ENCODE peak calls at places on chromosomes 6 and 20, in nine cellular contexts. One of them, this sample, is unnamed.

GRCh38 chr6:112337209-112337638 is 9.9 kb upstream of the RFPL4B start:
- DNase-seq in esophagus squamous epithelium: no peak
- DNase-seq in lung: peak
- DNase-seq in naive thymus-derived CD4-positive, alpha-beta T cell: no peak
- DNase-seq in CD8-positive, alpha-beta memory T cell: no peak
- DNase-seq in CD4-positive, alpha-beta memory T cell: no peak
- DNase-seq in mammary epithelial cell: peak
- DNase-seq in uterus: peak
- DNase-seq in dorsolateral prefrontal cortex: peak
- DNase-seq in this sample: peak

GRCh38 chr20:2865630-2866029 is 7.7 kb upstream of the PTPRA start:
- DNase-seq in mammary epithelial cell: no peak
- DNase-seq in dorsolateral prefrontal cortex: no peak
- DNase-seq in lung: no peak
- DNase-seq in esophagus squamous epithelium: no peak
- DNase-seq in naive thymus-derived CD4-positive, alpha-beta T cell: peak
- DNase-seq in CD4-positive, alpha-beta memory T cell: no peak
- DNase-seq in CD8-positive, alpha-beta memory T cell: peak
- DNase-seq in uterus: no peak
- DNase-seq in this sample: no peak

GRCh38 chr20:35552914-35553313 is 11.0 kb downstream of the ERGIC3 start:
- DNase-seq in esophagus squamous epithelium: no peak
- DNase-seq in CD4-positive, alpha-beta memory T cell: no peak
- DNase-seq in lung: no peak
- DNase-seq in mammary epithelial cell: no peak
- DNase-seq in uterus: no peak
- DNase-seq in naive thymus-derived CD4-positive, alpha-beta T cell: no peak
- DNase-seq in CD8-positive, alpha-beta memory T cell: no peak
- DNase-seq in dorsolateral prefrontal cortex: no peak
- DNase-seq in this sample: no peak

GRCh38 chr6:17281100-17281496 is at the start of gene RBM24:
- DNase-seq in uterus: peak
- DNase-seq in lung: peak
- DNase-seq in naive thymus-derived CD4-positive, alpha-beta T cell: no peak
- DNase-seq in dorsolateral prefrontal cortex: peak
- DNase-seq in esophagus squamous epithelium: no peak
- DNase-seq in CD4-positive, alpha-beta memory T cell: no peak
- DNase-seq in mammary epithelial cell: peak
- DNase-seq in CD8-positive, alpha-beta memory T cell: no peak
- DNase-seq in this sample: peak

GRCh38 chr6:142377112-142377848 is 75.5 kb downstream of the ADGRG6 start:
- DNase-seq in uterus: no peak
- DNase-seq in mammary epithelial cell: peak
- DNase-seq in naive thymus-derived CD4-positive, alpha-beta T cell: no peak
- DNase-seq in CD4-positive, alpha-beta memory T cell: no peak
- DNase-seq in lung: no peak
- DNase-seq in esophagus squamous epithelium: no peak
- DNase-seq in dorsolateral prefrontal cortex: no peak
- DNase-seq in CD8-positive, alpha-beta memory T cell: no peak
- DNase-seq in this sample: peak

GRCh38 chr6:105135907-105136432 is 43.8 kb downstream of the POPDC3 start:
- DNase-seq in mammary epithelial cell: peak
- DNase-seq in CD4-positive, alpha-beta memory T cell: no peak
- DNase-seq in naive thymus-derived CD4-positive, alpha-beta T cell: no peak
- DNase-seq in uterus: no peak
- DNase-seq in esophagus squamous epithelium: no peak
- DNase-seq in CD8-positive, alpha-beta memory T cell: no peak
- DNase-seq in dorsolateral prefrontal cortex: no peak
- DNase-seq in lung: no peak
- DNase-seq in this sample: peak

GRCh38 chr6:336159-337114 is 44.1 kb downstream of the DUSP22 start:
- DNase-seq in uterus: no peak
- DNase-seq in esophagus squamous epithelium: no peak
- DNase-seq in CD8-positive, alpha-beta memory T cell: no peak
- DNase-seq in lung: no peak
- DNase-seq in naive thymus-derived CD4-positive, alpha-beta T cell: no peak
- DNase-seq in dorsolateral prefrontal cortex: no peak
- DNase-seq in mammary epithelial cell: no peak
- DNase-seq in CD4-positive, alpha-beta memory T cell: no peak
- DNase-seq in this sample: no peak

GRCh38 chr6:12001706-12002070 is 10.4 kb upstream of the HIVEP1 start:
- DNase-seq in lung: no peak
- DNase-seq in dorsolateral prefrontal cortex: no peak
- DNase-seq in CD8-positive, alpha-beta memory T cell: no peak
- DNase-seq in mammary epithelial cell: no peak
- DNase-seq in naive thymus-derived CD4-positive, alpha-beta T cell: no peak
- DNase-seq in esophagus squamous epithelium: no peak
- DNase-seq in uterus: no peak
- DNase-seq in CD4-positive, alpha-beta memory T cell: no peak
- DNase-seq in this sample: no peak

GRCh38 chr6:5782783-5783567 is 223.8 kb downstream of the NRN1 start:
- DNase-seq in dorsolateral prefrontal cortex: no peak
- DNase-seq in esophagus squamous epithelium: no peak
- DNase-seq in mammary epithelial cell: no peak
- DNase-seq in uterus: no peak
- DNase-seq in lung: no peak
- DNase-seq in CD8-positive, alpha-beta memory T cell: no peak
- DNase-seq in CD4-positive, alpha-beta memory T cell: no peak
- DNase-seq in naive thymus-derived CD4-positive, alpha-beta T cell: no peak
- DNase-seq in this sample: no peak

GRCh38 chr6:75155586-75155985 is 50.3 kb downstream of the COL12A1 start:
- DNase-seq in dorsolateral prefrontal cortex: no peak
- DNase-seq in CD8-positive, alpha-beta memory T cell: no peak
- DNase-seq in mammary epithelial cell: no peak
- DNase-seq in uterus: no peak
- DNase-seq in naive thymus-derived CD4-positive, alpha-beta T cell: no peak
- DNase-seq in lung: no peak
- DNase-seq in esophagus squamous epithelium: no peak
- DNase-seq in CD4-positive, alpha-beta memory T cell: no peak
- DNase-seq in this sample: no peak

GRCh38 chr20:46592580-46593362 is 42.3 kb upstream of the OCSTAMP start:
- DNase-seq in CD4-positive, alpha-beta memory T cell: no peak
- DNase-seq in CD8-positive, alpha-beta memory T cell: no peak
- DNase-seq in esophagus squamous epithelium: no peak
- DNase-seq in uterus: no peak
- DNase-seq in mammary epithelial cell: no peak
- DNase-seq in lung: no peak
- DNase-seq in dorsolateral prefrontal cortex: no peak
- DNase-seq in naive thymus-derived CD4-positive, alpha-beta T cell: no peak
- DNase-seq in this sample: no peak

GRCh38 chr20:62602550-62602949 is 39.8 kb upstream of the SLCO4A1 start:
- DNase-seq in uterus: no peak
- DNase-seq in mammary epithelial cell: peak
- DNase-seq in naive thymus-derived CD4-positive, alpha-beta T cell: peak
- DNase-seq in dorsolateral prefrontal cortex: no peak
- DNase-seq in CD8-positive, alpha-beta memory T cell: no peak
- DNase-seq in esophagus squamous epithelium: no peak
- DNase-seq in CD4-positive, alpha-beta memory T cell: peak
- DNase-seq in lung: peak
- DNase-seq in this sample: no peak

GRCh38 chr6:17705428-17705777 is 1.3 kb downstream of the NUP153 start:
- DNase-seq in dorsolateral prefrontal cortex: no peak
- DNase-seq in CD8-positive, alpha-beta memory T cell: no peak
- DNase-seq in uterus: peak
- DNase-seq in CD4-positive, alpha-beta memory T cell: no peak
- DNase-seq in mammary epithelial cell: peak
- DNase-seq in lung: peak
- DNase-seq in esophagus squamous epithelium: no peak
- DNase-seq in naive thymus-derived CD4-positive, alpha-beta T cell: no peak
- DNase-seq in this sample: peak

GRCh38 chr6:2432258-2432657 is 186.9 kb upstream of the GMDS start:
- DNase-seq in esophagus squamous epithelium: no peak
- DNase-seq in CD8-positive, alpha-beta memory T cell: no peak
- DNase-seq in dorsolateral prefrontal cortex: no peak
- DNase-seq in uterus: no peak
- DNase-seq in mammary epithelial cell: peak
- DNase-seq in naive thymus-derived CD4-positive, alpha-beta T cell: no peak
- DNase-seq in CD4-positive, alpha-beta memory T cell: no peak
- DNase-seq in lung: no peak
- DNase-seq in this sample: peak

GRCh38 chr6:12291785-12292604 is 1.8 kb downstream of the EDN1 start:
- DNase-seq in dorsolateral prefrontal cortex: no peak
- DNase-seq in uterus: no peak
- DNase-seq in lung: no peak
- DNase-seq in CD8-positive, alpha-beta memory T cell: no peak
- DNase-seq in mammary epithelial cell: peak
- DNase-seq in CD4-positive, alpha-beta memory T cell: no peak
- DNase-seq in naive thymus-derived CD4-positive, alpha-beta T cell: no peak
- DNase-seq in esophagus squamous epithelium: no peak
- DNase-seq in this sample: peak

GRCh38 chr6:167512926-167513325 is 188.0 kb downstream of the TTLL2 start:
- DNase-seq in CD8-positive, alpha-beta memory T cell: no peak
- DNase-seq in uterus: no peak
- DNase-seq in naive thymus-derived CD4-positive, alpha-beta T cell: no peak
- DNase-seq in lung: no peak
- DNase-seq in CD4-positive, alpha-beta memory T cell: no peak
- DNase-seq in esophagus squamous epithelium: no peak
- DNase-seq in dorsolateral prefrontal cortex: no peak
- DNase-seq in mammary epithelial cell: no peak
- DNase-seq in this sample: no peak

GRCh38 chr20:33803921-33804337 is 7.2 kb upstream of the CHMP4B start:
- DNase-seq in mammary epithelial cell: peak
- DNase-seq in CD8-positive, alpha-beta memory T cell: no peak
- DNase-seq in uterus: no peak
- DNase-seq in CD4-positive, alpha-beta memory T cell: no peak
- DNase-seq in lung: no peak
- DNase-seq in esophagus squamous epithelium: no peak
- DNase-seq in naive thymus-derived CD4-positive, alpha-beta T cell: no peak
- DNase-seq in dorsolateral prefrontal cortex: no peak
- DNase-seq in this sample: peak

GRCh38 chr6:137230547-137230946 is 11.4 kb upstream of the IFNGR1 start:
- DNase-seq in esophagus squamous epithelium: no peak
- DNase-seq in CD8-positive, alpha-beta memory T cell: no peak
- DNase-seq in mammary epithelial cell: no peak
- DNase-seq in CD4-positive, alpha-beta memory T cell: no peak
- DNase-seq in uterus: no peak
- DNase-seq in dorsolateral prefrontal cortex: no peak
- DNase-seq in lung: no peak
- DNase-seq in naive thymus-derived CD4-positive, alpha-beta T cell: no peak
- DNase-seq in this sample: no peak

GRCh38 chr20:48460681-48461080 is 367.1 kb downstream of the PREX1 start:
- DNase-seq in uterus: no peak
- DNase-seq in naive thymus-derived CD4-positive, alpha-beta T cell: no peak
- DNase-seq in mammary epithelial cell: no peak
- DNase-seq in lung: no peak
- DNase-seq in esophagus squamous epithelium: no peak
- DNase-seq in CD4-positive, alpha-beta memory T cell: no peak
- DNase-seq in CD8-positive, alpha-beta memory T cell: no peak
- DNase-seq in dorsolateral prefrontal cortex: no peak
- DNase-seq in this sample: no peak

GRCh38 chr6:67683960-67684359 is 951.1 kb upstream of the ADGRB3 start:
- DNase-seq in mammary epithelial cell: no peak
- DNase-seq in CD8-positive, alpha-beta memory T cell: no peak
- DNase-seq in CD4-positive, alpha-beta memory T cell: no peak
- DNase-seq in uterus: no peak
- DNase-seq in dorsolateral prefrontal cortex: no peak
- DNase-seq in esophagus squamous epithelium: no peak
- DNase-seq in lung: no peak
- DNase-seq in naive thymus-derived CD4-positive, alpha-beta T cell: no peak
- DNase-seq in this sample: no peak

GRCh38 chr20:24996449-24997195 is 4.1 kb upstream of the APMAP start:
- DNase-seq in uterus: no peak
- DNase-seq in CD8-positive, alpha-beta memory T cell: no peak
- DNase-seq in esophagus squamous epithelium: no peak
- DNase-seq in CD4-positive, alpha-beta memory T cell: no peak
- DNase-seq in dorsolateral prefrontal cortex: no peak
- DNase-seq in mammary epithelial cell: no peak
- DNase-seq in naive thymus-derived CD4-positive, alpha-beta T cell: no peak
- DNase-seq in lung: no peak
- DNase-seq in this sample: no peak

GRCh38 chr20:45378191-45378590 is at the start of gene TP53TG5:
- DNase-seq in mammary epithelial cell: no peak
- DNase-seq in esophagus squamous epithelium: no peak
- DNase-seq in naive thymus-derived CD4-positive, alpha-beta T cell: no peak
- DNase-seq in uterus: no peak
- DNase-seq in lung: no peak
- DNase-seq in dorsolateral prefrontal cortex: peak
- DNase-seq in CD4-positive, alpha-beta memory T cell: no peak
- DNase-seq in CD8-positive, alpha-beta memory T cell: no peak
- DNase-seq in this sample: no peak

GRCh38 chr6:134882426-134883038 is 67.4 kb downstream of the ALDH8A1 start:
- DNase-seq in CD4-positive, alpha-beta memory T cell: peak
- DNase-seq in CD8-positive, alpha-beta memory T cell: peak
- DNase-seq in naive thymus-derived CD4-positive, alpha-beta T cell: peak
- DNase-seq in esophagus squamous epithelium: no peak
- DNase-seq in dorsolateral prefrontal cortex: peak
- DNase-seq in mammary epithelial cell: peak
- DNase-seq in uterus: peak
- DNase-seq in lung: peak
- DNase-seq in this sample: peak

GRCh38 chr6:130697661-130698535 is 129.3 kb upstream of the SMLR1 start:
- DNase-seq in lung: no peak
- DNase-seq in naive thymus-derived CD4-positive, alpha-beta T cell: peak
- DNase-seq in CD8-positive, alpha-beta memory T cell: peak
- DNase-seq in CD4-positive, alpha-beta memory T cell: peak
- DNase-seq in mammary epithelial cell: peak
- DNase-seq in dorsolateral prefrontal cortex: no peak
- DNase-seq in esophagus squamous epithelium: no peak
- DNase-seq in uterus: peak
- DNase-seq in this sample: peak
- H3K27ac ChIP-seq in lung: no peak
- H3K27ac ChIP-seq in naive thymus-derived CD4-positive, alpha-beta T cell: no peak
- H3K27ac ChIP-seq in CD8-positive, alpha-beta memory T cell: no peak
- H3K27ac ChIP-seq in CD4-positive, alpha-beta memory T cell: no peak
- H3K27ac ChIP-seq in mammary epithelial cell: peak
- H3K27ac ChIP-seq in dorsolateral prefrontal cortex: no peak
- H3K27ac ChIP-seq in esophagus squamous epithelium: no peak
- H3K27ac ChIP-seq in uterus: no peak
- H3K27ac ChIP-seq in this sample: no peak

GRCh38 chr6:169145991-169146501 is 107.6 kb downstream of the THBS2 start:
- DNase-seq in esophagus squamous epithelium: no peak
- DNase-seq in CD4-positive, alpha-beta memory T cell: no peak
- DNase-seq in dorsolateral prefrontal cortex: no peak
- DNase-seq in CD8-positive, alpha-beta memory T cell: no peak
- DNase-seq in uterus: no peak
- DNase-seq in naive thymus-derived CD4-positive, alpha-beta T cell: no peak
- DNase-seq in lung: no peak
- DNase-seq in mammary epithelial cell: peak
- DNase-seq in this sample: peak
- H3K27ac ChIP-seq in esophagus squamous epithelium: no peak
- H3K27ac ChIP-seq in CD4-positive, alpha-beta memory T cell: no peak
- H3K27ac ChIP-seq in dorsolateral prefrontal cortex: no peak
- H3K27ac ChIP-seq in CD8-positive, alpha-beta memory T cell: no peak
- H3K27ac ChIP-seq in uterus: peak
- H3K27ac ChIP-seq in naive thymus-derived CD4-positive, alpha-beta T cell: no peak
- H3K27ac ChIP-seq in lung: no peak
- H3K27ac ChIP-seq in mammary epithelial cell: no peak
- H3K27ac ChIP-seq in this sample: no peak

GRCh38 chr20:57702091-57702490 is 7.7 kb downstream of the PMEPA1 start:
- DNase-seq in uterus: no peak
- DNase-seq in esophagus squamous epithelium: no peak
- DNase-seq in lung: no peak
- DNase-seq in dorsolateral prefrontal cortex: no peak
- DNase-seq in naive thymus-derived CD4-positive, alpha-beta T cell: no peak
- DNase-seq in mammary epithelial cell: no peak
- DNase-seq in CD4-positive, alpha-beta memory T cell: no peak
- DNase-seq in CD8-positive, alpha-beta memory T cell: no peak
- DNase-seq in this sample: no peak
- H3K27ac ChIP-seq in uterus: no peak
- H3K27ac ChIP-seq in esophagus squamous epithelium: no peak
- H3K27ac ChIP-seq in lung: no peak
- H3K27ac ChIP-seq in dorsolateral prefrontal cortex: no peak
- H3K27ac ChIP-seq in naive thymus-derived CD4-positive, alpha-beta T cell: no peak
- H3K27ac ChIP-seq in mammary epithelial cell: no peak
- H3K27ac ChIP-seq in CD4-positive, alpha-beta memory T cell: no peak
- H3K27ac ChIP-seq in CD8-positive, alpha-beta memory T cell: no peak
- H3K27ac ChIP-seq in this sample: no peak

GRCh38 chr6:34901930-34902329 is 12.9 kb downstream of the ANKS1A start:
- DNase-seq in uterus: no peak
- DNase-seq in mammary epithelial cell: no peak
- DNase-seq in dorsolateral prefrontal cortex: no peak
- DNase-seq in CD8-positive, alpha-beta memory T cell: no peak
- DNase-seq in CD4-positive, alpha-beta memory T cell: no peak
- DNase-seq in naive thymus-derived CD4-positive, alpha-beta T cell: no peak
- DNase-seq in esophagus squamous epithelium: no peak
- DNase-seq in lung: no peak
- DNase-seq in this sample: peak
- H3K27ac ChIP-seq in uterus: no peak
- H3K27ac ChIP-seq in mammary epithelial cell: no peak
- H3K27ac ChIP-seq in dorsolateral prefrontal cortex: no peak
- H3K27ac ChIP-seq in CD8-positive, alpha-beta memory T cell: no peak
- H3K27ac ChIP-seq in CD4-positive, alpha-beta memory T cell: no peak
- H3K27ac ChIP-seq in naive thymus-derived CD4-positive, alpha-beta T cell: no peak
- H3K27ac ChIP-seq in esophagus squamous epithelium: no peak
- H3K27ac ChIP-seq in lung: no peak
- H3K27ac ChIP-seq in this sample: no peak